ENCODE peak calls at places on chromosomes 13 and 19, in four cellular contexts. M is small intestine; W is CD4-positive, alpha-beta memory T cell; N is PC-3. G is an unnamed sample.

GRCh38 chr19:44499559-44499958 is 763 bp downstream of the ZNF180 start:
- DNase-seq in M (no peak), W (no peak), N (no peak), G (no peak)

GRCh38 chr19:30053558-30053957 is 111.5 kb downstream of the URI1 start:
- DNase-seq in M (no peak), W (no peak), N (no peak), G (no peak)

GRCh38 chr19:39409207-39409885 is 2.7 kb downstream of the ZFP36 start:
- DNase-seq in M (peak; percentile 96), W (peak; percentile 84), N (peak; percentile 90), G (peak; percentile 61)

GRCh38 chr13:110376120-110376519 is 69.0 kb downstream of the COL4A2 start:
- DNase-seq in M (no peak), W (no peak), N (no peak), G (no peak)

GRCh38 chr19:42345191-42345812 is 19.9 kb downstream of the MEGF8 start:
- DNase-seq in M (no peak), W (no peak), N (no peak), G (peak; percentile 38)

GRCh38 chr19:8148410-8149231 is 771 bp downstream of the FBN3 start:
- DNase-seq in M (peak; percentile 15), W (no peak), N (peak; percentile 43), G (no peak)

GRCh38 chr13:27861165-27861564 is 58.6 kb upstream of the PDX1 start:
- DNase-seq in M (no peak), W (no peak), N (no peak), G (no peak)

GRCh38 chr19:44912854-44913253 is 1.6 kb upstream of the APOC1 start:
- DNase-seq in M (no peak), W (no peak), N (no peak), G (no peak)

GRCh38 chr13:48908381-48909087 is 67.2 kb upstream of the FNDC3A start:
- DNase-seq in M (no peak), W (no peak), N (peak; percentile 80), G (peak; percentile 37)

GRCh38 chr19:45448887-45449299 is 18.9 kb upstream of the FOSB start:
- DNase-seq in M (peak; percentile 57), W (no peak), N (peak; percentile 58), G (peak; percentile 15)

GRCh38 chr13:101080616-101081015 is 335.7 kb downstream of the NALCN start:
- DNase-seq in M (no peak), W (no peak), N (no peak), G (no peak)

GRCh38 chr19:31625056-31625455 is 275.8 kb upstream of the TSHZ3 start:
- DNase-seq in M (no peak), W (no peak), N (no peak), G (no peak)

GRCh38 chr19:49398931-49399330 is 10.9 kb downstream of the KASH5 start:
- DNase-seq in M (no peak), W (no peak), N (no peak), G (no peak)

GRCh38 chr13:90800082-90800746 is 547.3 kb upstream of the MIR17HG start:
- DNase-seq in M (no peak), W (no peak), N (no peak), G (no peak)

GRCh38 chr19:43708716-43709115 is 7.2 kb upstream of the IRGC start:
- DNase-seq in M (no peak), W (no peak), N (no peak), G (no peak)

GRCh38 chr13:40145139-40145538 is 489.7 kb downstream of the COG6 start:
- DNase-seq in M (no peak), W (no peak), N (no peak), G (no peak)

GRCh38 chr19:19348266-19348665 is 27.6 kb downstream of the MAU2 start:
- DNase-seq in M (no peak), W (no peak), N (no peak), G (no peak)

GRCh38 chr13:105894711-105895110 is 640.8 kb downstream of the EFNB2 start:
- DNase-seq in M (no peak), W (no peak), N (no peak), G (no peak)

GRCh38 chr19:58021541-58022282 is 12.1 kb upstream of the ZSCAN1 start:
- DNase-seq in M (peak; percentile 29), W (peak; percentile 18), N (no peak), G (peak; percentile 40)

GRCh38 chr19:40611096-40611495 is 9.9 kb downstream of the LTBP4 start:
- DNase-seq in M (peak; percentile 22), W (peak; percentile 33), N (peak; percentile 54), G (no peak)

GRCh38 chr13:59680429-59681024 is 483.2 kb downstream of the DIAPH3 start:
- DNase-seq in M (peak; percentile 59), W (peak; percentile 19), N (peak; percentile 39), G (peak; percentile 33)

GRCh38 chr19:46823049-46823448 is 27.6 kb downstream of the AP2S1 start:
- DNase-seq in M (no peak), W (no peak), N (no peak), G (no peak)

GRCh38 chr13:109785141-109785891 is 1.1 kb downstream of the IRS2 start:
- DNase-seq in M (peak; percentile 37), W (peak; percentile 51), N (peak; percentile 33), G (peak; percentile 57)

GRCh38 chr13:84962141-84962750 is 837.0 kb downstream of the SLITRK6 start:
- DNase-seq in M (no peak), W (no peak), N (no peak), G (no peak)

GRCh38 chr19:41218249-41218614 is 791 bp upstream of the AXL start:
- DNase-seq in M (no peak), W (no peak), N (no peak), G (no peak)

GRCh38 chr13:44453881-44454280 is 80.3 kb downstream of the SERP2 start:
- DNase-seq in M (no peak), W (no peak), N (no peak), G (no peak)

GRCh38 chr19:7063764-7064418 is 5.4 kb upstream of the MBD3L3 start:
- DNase-seq in M (no peak), W (no peak), N (no peak), G (no peak)

GRCh38 chr19:14775855-14776254 is 2.5 kb downstream of the ADGRE2 start:
- DNase-seq in M (no peak), W (no peak), N (no peak), G (no peak)

GRCh38 chr19:10568444-10568825 is 344 bp downstream of the CDKN2D start:
- DNase-seq in M (peak; percentile 54), W (no peak), N (peak; percentile 50), G (no peak)

DNA sequence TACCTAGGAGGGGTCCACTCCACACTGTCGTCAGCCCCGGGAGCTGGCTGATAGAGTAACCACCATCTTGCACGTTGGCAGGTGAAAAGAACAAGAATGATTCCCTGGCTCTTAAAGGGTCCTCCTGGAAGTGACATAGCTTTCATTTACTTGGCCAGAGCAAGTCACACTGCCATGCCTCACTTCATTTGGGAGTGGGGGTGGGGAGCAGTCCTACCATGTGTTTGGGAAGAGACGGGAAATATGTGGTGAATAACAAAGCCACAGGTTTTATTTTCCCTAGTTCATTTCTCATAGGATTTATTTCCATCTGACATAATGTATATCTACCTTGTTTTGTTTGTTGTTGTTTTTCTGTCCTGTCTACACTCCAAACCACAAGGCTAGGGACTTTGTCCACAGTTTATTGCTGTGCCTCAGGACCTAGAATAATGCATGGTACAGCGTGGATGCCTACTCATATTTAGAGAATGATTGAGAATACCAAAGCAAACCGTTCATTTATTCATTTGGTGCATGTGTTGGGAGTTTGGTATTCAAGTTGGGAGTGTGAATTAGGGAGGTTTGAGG is 26.8 kb downstream of the UBAC2 start:
- DNase-seq in M (no peak), W (no peak), N (no peak), G (no peak)
- H3K4me1 ChIP-seq in M (peaks cover 9% of the 10 kb centered on the region), W (peaks cover 97% of the 10 kb centered on the region), N (peaks cover 28% of the 10 kb centered on the region), G (peaks cover 16% of the 10 kb centered on the region)

GRCh38 chr19:1153891-1154730 is 20.0 kb downstream of the SBNO2 start:
- DNase-seq in M (no peak), W (no peak), N (no peak), G (no peak)

GRCh38 chr19:1155352-1156304 is 18.4 kb downstream of the SBNO2 start:
- DNase-seq in M (no peak), W (no peak), N (no peak), G (no peak)

GRCh38 chr19:1156305-1156801 is 17.7 kb downstream of the SBNO2 start:
- DNase-seq in M (no peak), W (no peak), N (no peak), G (no peak)

GRCh38 chr19:1156830-1157615 is 17.0 kb downstream of the SBNO2 start:
- DNase-seq in M (no peak), W (no peak), N (no peak), G (no peak)

DNA sequence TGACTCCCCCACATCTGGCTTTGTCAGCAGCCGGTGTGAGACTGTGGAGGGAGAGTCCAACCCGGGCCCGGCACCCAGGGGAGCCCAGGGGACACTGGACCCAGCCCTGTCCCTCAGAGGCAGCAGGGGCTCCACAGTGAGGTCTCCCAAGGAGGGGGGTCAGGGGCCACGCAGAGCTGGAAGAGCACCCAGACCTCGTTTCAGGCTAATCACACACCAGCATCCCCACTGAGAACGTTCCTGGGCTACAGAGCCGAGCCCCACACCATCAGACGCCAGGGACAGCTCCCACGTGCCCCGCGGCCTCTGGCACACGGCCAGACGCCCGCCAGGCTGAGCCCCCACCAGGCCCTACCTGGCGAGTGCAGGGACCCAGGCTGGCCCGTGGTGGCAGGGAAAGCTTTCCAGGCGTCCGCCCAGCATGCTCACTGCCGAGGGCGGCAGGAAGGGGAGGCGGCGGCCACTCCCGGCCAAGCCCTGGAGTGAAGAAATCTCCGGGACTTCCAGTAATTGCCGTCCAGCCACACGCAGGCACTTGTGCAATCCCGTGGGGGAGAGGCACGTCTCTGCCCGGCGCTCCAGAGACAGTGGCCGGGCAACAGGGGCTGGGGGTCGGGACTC is 19.2 kb downstream of the SBNO2 start:
- DNase-seq in M (peak; percentile 83), W (no peak), N (no peak), G (peak; percentile 86)
- H3K4me1 ChIP-seq in M (no peaks in the 10 kb centered on the region), W (no peaks in the 10 kb centered on the region), N (no peaks in the 10 kb centered on the region), G (peaks cover 18% of the 10 kb centered on the region)

GRCh38 chr13:29577135-29578051 is 18.1 kb downstream of the SLC7A1 start:
- DNase-seq in M (no peak), W (no peak), N (peak; percentile 32), G (peak; percentile 38)

GRCh38 chr13:29579094-29579493 is 16.4 kb downstream of the SLC7A1 start:
- DNase-seq in M (peak; percentile 23), W (no peak), N (no peak), G (no peak)

GRCh38 chr13:29581666-29582065 is 13.8 kb downstream of the SLC7A1 start:
- DNase-seq in M (no peak), W (no peak), N (no peak), G (no peak)

GRCh38 chr13:29576581-29576980 is 18.9 kb downstream of the SLC7A1 start:
- DNase-seq in M (no peak), W (no peak), N (no peak), G (no peak)

GRCh38 chr13:29578300-29579048 is 17.0 kb downstream of the SLC7A1 start:
- DNase-seq in M (peak; percentile 46), W (no peak), N (no peak), G (no peak)
- H3K4me1 ChIP-seq in M (no peaks in the 10 kb centered on the region), W (peaks cover 2% of the 10 kb centered on the region), N (peaks cover 16% of the 10 kb centered on the region), G (peaks cover 15% of the 10 kb centered on the region)

DNA sequence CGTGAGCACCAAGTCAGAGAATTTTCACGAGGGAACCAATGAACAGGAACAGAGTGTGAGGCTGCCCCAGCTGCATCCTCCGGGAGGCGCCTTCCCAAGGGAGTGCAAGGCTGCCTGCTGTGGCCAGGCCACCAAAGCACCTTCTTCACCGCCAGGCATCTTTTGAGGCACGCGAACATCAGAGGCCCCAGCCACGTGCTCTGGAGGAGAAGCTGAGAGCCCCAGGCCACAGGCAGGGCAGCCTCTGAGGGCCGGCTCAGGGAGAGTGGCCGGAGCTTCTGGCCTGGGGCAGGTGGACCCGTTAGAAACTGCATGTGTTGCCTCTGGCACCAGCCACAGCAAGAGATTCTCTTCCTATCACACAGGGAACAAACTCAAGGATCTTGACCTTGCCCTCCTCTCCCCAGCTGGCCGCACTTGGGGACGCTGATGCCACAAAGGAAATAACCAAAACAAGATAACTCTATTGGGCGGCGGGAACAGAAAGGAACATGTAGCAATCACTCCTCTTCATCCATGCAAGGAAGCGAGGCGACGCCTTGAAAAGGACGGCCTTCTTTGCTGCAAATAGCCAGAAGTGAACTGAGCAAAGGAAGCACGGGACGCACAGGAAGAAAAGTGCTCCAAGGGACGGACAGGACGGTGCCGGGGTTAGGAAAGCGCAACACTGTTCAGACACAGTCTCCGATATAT is 19.9 kb downstream of the GAS6 start:
- DNase-seq in M (no peak), W (no peak), N (no peak), G (no peak)
- H3K4me1 ChIP-seq in M (peaks cover 5% of the 10 kb centered on the region), W (peaks cover 54% of the 10 kb centered on the region), N (peaks cover 13% of the 10 kb centered on the region), G (peaks cover 35% of the 10 kb centered on the region)

G was measured in IMR-90.